ENCODE peak calls at places on chromosomes 13 and 19, in nine cellular contexts. D is sigmoid colon, A is IMR-90, H is osteoblast, M is heart left ventricle, Y is left ventricle myocardium inferior, J is DND-41, C is vagina, U is GM23338. R is an unnamed sample.

GRCh38 chr13:35472308-35473008 is 4.0 kb downstream of the MAB21L1 start:
- DNase-seq in D (no peak), A (no peak), H (no peak), M (no peak), Y (no peak), J (peak; percentile 16), C (no peak), U (peak; percentile 30), R (no peak)

GRCh38 chr19:12872941-12873890 is 8.0 kb downstream of the DNASE2 start:
- DNase-seq in D (no peak), A (peak; percentile 37), H (peak; percentile 94), M (no peak), Y (no peak), J (peak; percentile 71), C (no peak), U (peak; percentile 97), R (peak; percentile 90)

GRCh38 chr19:10007811-10008211 is 2.5 kb downstream of the COL5A3 start:
- DNase-seq in D (peak; percentile 83), A (peak; percentile 80), H (peak; percentile 89), M (peak; percentile 73), Y (peak; percentile 63), J (no peak), C (no peak), U (no peak), R (no peak)

GRCh38 chr19:46927106-46927505 is 66.3 kb downstream of the ARHGAP35 start:
- DNase-seq in D (no peak), A (no peak), H (no peak), M (no peak), Y (no peak), J (no peak), C (no peak), U (no peak), R (no peak)

GRCh38 chr19:50030225-50030624 is 4.4 kb downstream of the ZNF473 start:
- DNase-seq in D (no peak), A (no peak), H (no peak), M (no peak), Y (no peak), J (no peak), C (no peak), U (no peak), R (no peak)

GRCh38 chr19:2266183-2266993 is 10.2 kb upstream of the JSRP1 start:
- DNase-seq in D (peak; percentile 94), A (peak; percentile 75), H (peak; percentile 97), M (peak; percentile 90), Y (peak; percentile 89), J (peak; percentile 53), C (no peak), U (no peak), R (peak; percentile 83)

GRCh38 chr13:30142502-30143211 is 164.7 kb downstream of the KATNAL1 start:
- DNase-seq in D (peak; percentile 88), A (peak; percentile 99), H (peak; percentile 93), M (no peak), Y (no peak), J (no peak), C (no peak), U (peak; percentile 28), R (no peak)

GRCh38 chr19:30204721-30205120 is 167.5 kb upstream of the ZNF536 start:
- DNase-seq in D (no peak), A (no peak), H (no peak), M (no peak), Y (no peak), J (no peak), C (peak; percentile 49), U (no peak), R (no peak)

GRCh38 chr19:38370299-38370698 is 4.1 kb upstream of the PSMD8 start:
- DNase-seq in D (no peak), A (no peak), H (peak; percentile 5), M (no peak), Y (no peak), J (no peak), C (no peak), U (no peak), R (no peak)

GRCh38 chr13:98508280-98509074 is 68.4 kb downstream of the STK24 start:
- DNase-seq in D (no peak), A (peak; percentile 79), H (no peak), M (no peak), Y (no peak), J (no peak), C (no peak), U (no peak), R (no peak)

GRCh38 chr13:25267715-25268114 is 19.6 kb downstream of the MTMR6 start:
- DNase-seq in D (no peak), A (peak; percentile 26), H (peak; percentile 68), M (no peak), Y (no peak), J (no peak), C (no peak), U (no peak), R (no peak)

GRCh38 chr13:23628250-23628649 is 58.0 kb downstream of the TNFRSF19 start:
- DNase-seq in D (no peak), A (no peak), H (no peak), M (no peak), Y (no peak), J (no peak), C (no peak), U (peak; percentile 37), R (no peak)

GRCh38 chr19:3058009-3058820 is 4.1 kb downstream of the TLE5 start:
- DNase-seq in D (no peak), A (no peak), H (peak; percentile 82), M (no peak), Y (no peak), J (no peak), C (no peak), U (no peak), R (no peak)

GRCh38 chr13:68872338-68872737 is 1235.3 kb upstream of the ATXN8OS start:
- DNase-seq in D (no peak), A (no peak), H (no peak), M (no peak), Y (no peak), J (no peak), C (no peak), U (no peak), R (no peak)

GRCh38 chr13:75331792-75332349 is 150.1 kb downstream of the TBC1D4 start:
- DNase-seq in D (no peak), A (no peak), H (no peak), M (no peak), Y (no peak), J (no peak), C (no peak), U (no peak), R (no peak)

GRCh38 chr19:48678201-48678600 is 5.4 kb upstream of the NTN5 start:
- DNase-seq in D (no peak), A (no peak), H (no peak), M (no peak), Y (no peak), J (no peak), C (no peak), U (no peak), R (no peak)

GRCh38 chr13:31556376-31556775 is 182.9 kb upstream of the RXFP2 start:
- DNase-seq in D (no peak), A (peak; percentile 2), H (no peak), M (no peak), Y (no peak), J (no peak), C (no peak), U (no peak), R (no peak)

GRCh38 chr19:44741258-44741731 is 7.2 kb upstream of the BCL3 start:
- DNase-seq in D (no peak), A (no peak), H (no peak), M (no peak), Y (no peak), J (no peak), C (no peak), U (no peak), R (no peak)

GRCh38 chr19:44738161-44738535 is 10.4 kb upstream of the BCL3 start:
- DNase-seq in D (no peak), A (no peak), H (no peak), M (no peak), Y (no peak), J (no peak), C (no peak), U (no peak), R (no peak)

GRCh38 chr19:44737238-44738160 is 11.0 kb upstream of the BCL3 start:
- DNase-seq in D (no peak), A (peak; percentile 55), H (peak; percentile 54), M (no peak), Y (no peak), J (no peak), C (no peak), U (no peak), R (no peak)

GRCh38 chr19:44740351-44740824 is 8.1 kb upstream of the BCL3 start:
- DNase-seq in D (no peak), A (no peak), H (no peak), M (no peak), Y (no peak), J (no peak), C (no peak), U (no peak), R (no peak)

GRCh38 chr19:44738603-44739585 is 9.6 kb upstream of the BCL3 start:
- DNase-seq in D (no peak), A (no peak), H (no peak), M (no peak), Y (no peak), J (no peak), C (no peak), U (no peak), R (no peak)
- H3K4me1 ChIP-seq in D (peaks cover 43% of the 10 kb centered on the region), A (peaks cover 29% of the 10 kb centered on the region), H (peaks cover 56% of the 10 kb centered on the region), M (peaks cover 31% of the 10 kb centered on the region), Y (peaks cover 45% of the 10 kb centered on the region), J (no peaks in the 10 kb centered on the region), C (peaks cover 35% of the 10 kb centered on the region), U (no peaks in the 10 kb centered on the region), R (peaks cover 20% of the 10 kb centered on the region)

GRCh38 chr19:19191920-19192882 is at the start of the genes BORCS8 and RFXANK:
- DNase-seq in D (peak; percentile 100), A (peak; percentile 98), H (peak; percentile 99), M (peak; percentile 99), Y (peak; percentile 99), J (peak; percentile 100), C (peak; percentile 98), U (peak; percentile 100), R (peak; percentile 99)
- TF ChIP-seq CTCF in D (no peak), A (no peak), H (no peak), M (no peak), Y (no peak), J (no peak), C (peak; percentile 15), U (no peak), R (peak; percentile 21)

DNA sequence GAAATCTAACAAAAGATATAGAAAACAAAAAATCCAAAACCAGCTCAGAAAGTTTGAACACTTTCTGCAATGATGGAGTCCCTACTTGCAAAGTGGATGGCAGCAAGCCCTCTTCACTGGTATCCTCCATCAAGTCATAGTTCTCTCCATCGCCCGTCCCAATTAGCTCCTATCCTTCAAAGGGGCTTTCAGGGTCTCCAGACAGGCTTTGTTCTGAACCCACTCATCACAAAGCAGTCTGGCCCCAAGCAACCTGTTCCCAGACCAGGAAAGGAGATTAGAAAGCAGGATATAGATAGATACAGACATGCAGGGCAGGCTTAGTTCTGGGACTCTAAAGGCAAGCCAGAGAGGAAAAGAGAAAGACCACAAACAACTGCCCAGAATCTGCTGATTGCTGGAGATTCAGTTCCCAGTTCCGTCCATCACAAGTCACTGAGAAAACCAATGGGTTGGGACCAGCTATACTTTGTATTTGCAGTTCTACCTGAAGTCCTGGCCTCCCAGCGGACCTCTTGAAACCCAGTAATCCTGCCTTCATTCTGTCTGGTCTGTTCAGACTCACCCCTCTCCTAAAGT is 47.2 kb upstream of the EPHX3 start:
- DNase-seq in D (no peak), A (no peak), H (no peak), M (no peak), Y (no peak), J (no peak), C (no peak), U (no peak), R (no peak)
- H3K4me1 ChIP-seq in D (peaks cover 100% of the 10 kb centered on the region), A (peaks cover 42% of the 10 kb centered on the region), H (peaks cover 51% of the 10 kb centered on the region), M (peaks cover 100% of the 10 kb centered on the region), Y (peaks cover 100% of the 10 kb centered on the region), J (no peaks in the 10 kb centered on the region), C (peaks cover 100% of the 10 kb centered on the region), U (peaks cover 63% of the 10 kb centered on the region), R (peaks cover 56% of the 10 kb centered on the region)

GRCh38 chr19:43503501-43504425 is 783 bp downstream of the PHLDB3 start:
- DNase-seq in D (peak; percentile 98), A (peak; percentile 84), H (peak; percentile 99), M (peak; percentile 97), Y (peak; percentile 98), J (peak; percentile 98), C (no peak), U (peak; percentile 99), R (peak; percentile 94)
- TF ChIP-seq CTCF in D (no peak), A (peak; percentile 6), H (no peak), M (peak; percentile 36), Y (no peak), J (peak; percentile 57), C (no peak), U (no peak), R (no peak)

R was measured in lung.